ENCODE peak calls at places on chromosomes 13 and 19, in four cellular contexts. Q is GM10248; Z is stimulated activated CD8-positive, alpha-beta memory T cell treated with anti-CD3 and anti-CD28 coated beads, Interleukin-15, amount 100 ng/mL, for 1 hour; W is EL. I is an unnamed sample.

GRCh38 chr13:98156259-98156658 is 13.4 kb downstream of the FARP1 start:
- DNase-seq in Q (no peak), Z (no peak), W (no peak), I (no peak)

GRCh38 chr13:32746474-32746873 is 160.2 kb downstream of the PDS5B start:
- DNase-seq in Q (no peak), Z (no peak), W (no peak), I (no peak)

GRCh38 chr13:44021422-44021821 is 141.7 kb downstream of the LACC1 start:
- DNase-seq in Q (no peak), Z (no peak), W (no peak), I (no peak)

GRCh38 chr19:8487137-8487851 is 15.1 kb downstream of the PRAM1 start:
- DNase-seq in Q (peak), Z (peak), W (no peak), I (no peak)

GRCh38 chr13:44188257-44188656 is 185.4 kb upstream of the SERP2 start:
- DNase-seq in Q (no peak), Z (no peak), W (peak), I (no peak)

GRCh38 chr13:22014469-22014868 is 343.6 kb downstream of the FGF9 start:
- DNase-seq in Q (no peak), Z (no peak), W (no peak), I (no peak)

GRCh38 chr13:109715902-109716301 is 70.5 kb downstream of the IRS2 start:
- DNase-seq in Q (no peak), Z (no peak), W (peak), I (no peak)

GRCh38 chr19:7705387-7706187 is 3.7 kb upstream of the FCER2 start:
- DNase-seq in Q (peak), Z (peak), W (no peak), I (no peak)

GRCh38 chr13:52158629-52159158 is 703 bp downstream of the NEK3 start:
- DNase-seq in Q (no peak), Z (no peak), W (peak), I (no peak)

GRCh38 chr13:110380359-110381028 is 73.4 kb downstream of the COL4A2 start:
- DNase-seq in Q (no peak), Z (no peak), W (peak), I (no peak)

GRCh38 chr19:14138576-14139265 is 2.3 kb upstream of the ASF1B start:
- DNase-seq in Q (no peak), Z (no peak), W (peak), I (no peak)

GRCh38 chr13:92530364-92530763 is 696.2 kb upstream of the GPC6 start:
- DNase-seq in Q (no peak), Z (no peak), W (no peak), I (no peak)

GRCh38 chr19:7870571-7871279 is 3.5 kb downstream of the PRR36 start:
- DNase-seq in Q (peak), Z (no peak), W (peak), I (peak)

GRCh38 chr13:44726214-44726613 is 150.1 kb upstream of the TSC22D1 start:
- DNase-seq in Q (no peak), Z (no peak), W (peak), I (no peak)

GRCh38 chr13:48675247-48675646 is 21.5 kb downstream of the CYSLTR2 start:
- DNase-seq in Q (no peak), Z (no peak), W (no peak), I (no peak)

GRCh38 chr19:49890349-49891311 is 6.1 kb downstream of the IL4I1 start:
- DNase-seq in Q (peak), Z (peak), W (no peak), I (peak)

GRCh38 chr19:13850910-13851753 is 25.8 kb upstream of the NANOS3 start:
- DNase-seq in Q (no peak), Z (no peak), W (peak), I (no peak)

GRCh38 chr13:77448689-77449088 is 86.8 kb upstream of the SCEL start:
- DNase-seq in Q (no peak), Z (no peak), W (no peak), I (no peak)

GRCh38 chr13:91111476-91112190 is 235.9 kb upstream of the MIR17HG start:
- DNase-seq in Q (no peak), Z (no peak), W (no peak), I (no peak)

GRCh38 chr19:52946322-52947310 is 16.1 kb downstream of the ZNF816 start:
- DNase-seq in Q (peak), Z (no peak), W (peak), I (no peak)

GRCh38 chr13:49476529-49476928 is 19.2 kb upstream of the PHF11 start:
- DNase-seq in Q (no peak), Z (no peak), W (no peak), I (no peak)

GRCh38 chr19:28555317-28555716 is 657.6 kb downstream of the UQCRFS1 start:
- DNase-seq in Q (no peak), Z (no peak), W (no peak), I (no peak)

I was measured in MM.1S.